ENCODE peak calls at places on chromosome 20, in five cellular contexts. One of them, this sample, is unnamed. For H3K27me3, the result is how much of the 10 kb centered on the place peaks cover.

GRCh38 chr20:18692453-18692852 is 104.6 kb downstream of the DTD1 start:
- DNase-seq in left ventricle myocardium inferior: no peak
- DNase-seq in upper lobe of left lung: no peak
- DNase-seq in effector memory CD4-positive, alpha-beta T cell: no peak
- DNase-seq in tibial artery: no peak
- DNase-seq in this sample: no peak

GRCh38 chr20:14214046-14214445 is 123.4 kb downstream of the FLRT3 start:
- DNase-seq in tibial artery: no peak
- DNase-seq in upper lobe of left lung: no peak
- DNase-seq in left ventricle myocardium inferior: no peak
- DNase-seq in effector memory CD4-positive, alpha-beta T cell: no peak
- DNase-seq in this sample: no peak

GRCh38 chr20:5735845-5736530 is 14.2 kb upstream of the SHLD1 start:
- DNase-seq in left ventricle myocardium inferior: no peak
- DNase-seq in effector memory CD4-positive, alpha-beta T cell: no peak
- DNase-seq in tibial artery: no peak
- DNase-seq in upper lobe of left lung: no peak
- DNase-seq in this sample: no peak

GRCh38 chr20:56411759-56412472 is at the start of gene CASS4:
- DNase-seq in upper lobe of left lung: peak
- DNase-seq in left ventricle myocardium inferior: no peak
- DNase-seq in effector memory CD4-positive, alpha-beta T cell: no peak
- DNase-seq in tibial artery: no peak
- DNase-seq in this sample: no peak

GRCh38 chr20:37257993-37258392 is 3.6 kb downstream of the GHRH start:
- DNase-seq in effector memory CD4-positive, alpha-beta T cell: no peak
- DNase-seq in left ventricle myocardium inferior: no peak
- DNase-seq in upper lobe of left lung: no peak
- DNase-seq in tibial artery: no peak
- DNase-seq in this sample: no peak

GRCh38 chr20:12159266-12159665 is 241.6 kb downstream of the BTBD3 start:
- DNase-seq in tibial artery: no peak
- DNase-seq in upper lobe of left lung: no peak
- DNase-seq in left ventricle myocardium inferior: no peak
- DNase-seq in effector memory CD4-positive, alpha-beta T cell: no peak
- DNase-seq in this sample: no peak

GRCh38 chr20:13535627-13536026 is 103.1 kb downstream of the TASP1 start:
- DNase-seq in upper lobe of left lung: no peak
- DNase-seq in tibial artery: no peak
- DNase-seq in left ventricle myocardium inferior: no peak
- DNase-seq in effector memory CD4-positive, alpha-beta T cell: no peak
- DNase-seq in this sample: no peak

GRCh38 chr20:35842361-35842760 is 70.5 kb downstream of the PHF20 start:
- DNase-seq in upper lobe of left lung: no peak
- DNase-seq in left ventricle myocardium inferior: no peak
- DNase-seq in tibial artery: no peak
- DNase-seq in effector memory CD4-positive, alpha-beta T cell: no peak
- DNase-seq in this sample: no peak

GRCh38 chr20:53413188-53413631 is 180.4 kb downstream of the ZNF217 start:
- DNase-seq in left ventricle myocardium inferior: no peak
- DNase-seq in tibial artery: no peak
- DNase-seq in effector memory CD4-positive, alpha-beta T cell: peak
- DNase-seq in upper lobe of left lung: peak
- DNase-seq in this sample: peak

GRCh38 chr20:22663528-22664025 is 79.2 kb upstream of the FOXA2 start:
- DNase-seq in tibial artery: no peak
- DNase-seq in left ventricle myocardium inferior: no peak
- DNase-seq in effector memory CD4-positive, alpha-beta T cell: no peak
- DNase-seq in upper lobe of left lung: no peak
- DNase-seq in this sample: peak

GRCh38 chr20:36399147-36399968 is 93.2 kb downstream of the DLGAP4 start:
- DNase-seq in upper lobe of left lung: no peak
- DNase-seq in effector memory CD4-positive, alpha-beta T cell: no peak
- DNase-seq in tibial artery: no peak
- DNase-seq in left ventricle myocardium inferior: no peak
- DNase-seq in this sample: peak

GRCh38 chr20:53751394-53752368 is 158.0 kb upstream of the ZNF217 start:
- DNase-seq in tibial artery: no peak
- DNase-seq in left ventricle myocardium inferior: no peak
- DNase-seq in upper lobe of left lung: peak
- DNase-seq in effector memory CD4-positive, alpha-beta T cell: no peak
- DNase-seq in this sample: no peak

DNA sequence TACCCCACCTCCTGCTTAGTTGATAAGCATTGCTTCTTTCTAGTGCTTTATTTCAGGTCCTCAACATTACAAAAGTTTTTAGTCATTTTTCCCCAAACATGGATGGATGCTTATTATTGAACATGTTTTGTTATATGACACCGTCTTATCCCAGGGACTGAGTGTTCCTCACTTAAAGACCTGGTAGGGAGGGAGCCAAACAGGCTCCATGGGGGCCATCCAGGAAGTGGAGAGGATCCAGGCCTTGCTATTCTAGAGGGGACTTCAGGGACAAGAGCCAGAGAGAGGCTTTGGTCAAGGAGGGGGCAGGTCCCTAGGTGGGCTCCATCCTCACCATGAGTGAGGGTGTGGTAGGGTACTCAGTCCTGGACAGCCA is 7.4 kb downstream of the SLC32A1 start:
- DNase-seq in effector memory CD4-positive, alpha-beta T cell: no peak
- DNase-seq in upper lobe of left lung: no peak
- DNase-seq in left ventricle myocardium inferior: no peak
- DNase-seq in tibial artery: no peak
- DNase-seq in this sample: no peak
- H3K27me3 ChIP-seq in effector memory CD4-positive, alpha-beta T cell: half or more
- H3K27me3 ChIP-seq in upper lobe of left lung: under half
- H3K27me3 ChIP-seq in left ventricle myocardium inferior: half or more
- H3K27me3 ChIP-seq in tibial artery: half or more
- H3K27me3 ChIP-seq in this sample: under half

DNA sequence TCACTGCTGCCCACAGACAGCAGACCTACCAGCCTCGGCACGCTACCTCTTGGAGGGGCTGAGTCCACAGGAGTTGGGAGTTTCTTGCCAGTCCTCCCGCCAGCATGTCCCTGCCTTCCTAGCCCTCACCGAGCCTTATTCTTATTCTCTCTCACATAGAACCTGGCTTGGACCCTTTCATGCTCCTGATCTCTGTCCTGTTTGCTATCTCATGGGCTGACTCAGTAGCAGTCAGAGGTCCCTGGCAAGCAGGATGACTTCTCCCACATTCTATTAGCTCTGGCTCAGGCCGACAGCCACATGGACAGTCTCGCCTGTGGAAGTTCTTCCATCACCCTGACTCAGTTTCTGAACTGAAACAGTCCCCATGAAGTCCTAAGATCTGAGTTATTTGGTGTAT is 313.2 kb upstream of the RNF24 start:
- DNase-seq in tibial artery: no peak
- DNase-seq in left ventricle myocardium inferior: no peak
- DNase-seq in upper lobe of left lung: no peak
- DNase-seq in effector memory CD4-positive, alpha-beta T cell: no peak
- DNase-seq in this sample: no peak
- H3K27ac ChIP-seq in tibial artery: no peak
- H3K27ac ChIP-seq in left ventricle myocardium inferior: no peak
- H3K27ac ChIP-seq in upper lobe of left lung: no peak
- H3K27ac ChIP-seq in effector memory CD4-positive, alpha-beta T cell: no peak
- H3K27ac ChIP-seq in this sample: no peak

DNA sequence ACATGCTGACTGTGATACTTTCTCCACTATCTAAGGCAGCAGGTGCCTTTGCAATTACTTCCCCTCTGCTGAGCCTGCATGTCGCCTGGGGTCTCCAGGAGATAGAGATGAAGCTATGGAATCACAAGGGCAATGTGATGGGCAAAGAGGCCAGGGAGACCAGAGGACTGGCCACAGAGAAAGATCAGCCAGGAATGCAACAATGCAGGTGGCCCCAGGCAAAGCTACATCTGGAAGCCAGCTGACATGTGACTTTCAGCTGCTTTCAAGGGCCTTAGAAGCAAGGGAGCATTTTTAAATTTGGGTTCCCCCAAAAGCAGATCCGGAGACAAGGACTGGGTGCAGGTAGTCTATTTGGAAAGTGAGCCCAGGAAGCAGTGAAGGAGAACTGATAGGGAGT is 107.9 kb upstream of the SRSF6 start:
- DNase-seq in tibial artery: no peak
- DNase-seq in upper lobe of left lung: no peak
- DNase-seq in left ventricle myocardium inferior: no peak
- DNase-seq in effector memory CD4-positive, alpha-beta T cell: no peak
- DNase-seq in this sample: no peak
- H3K27me3 ChIP-seq in tibial artery: under half
- H3K27me3 ChIP-seq in upper lobe of left lung: under half
- H3K27me3 ChIP-seq in left ventricle myocardium inferior: half or more
- H3K27me3 ChIP-seq in effector memory CD4-positive, alpha-beta T cell: under half
- H3K27me3 ChIP-seq in this sample: under half

DNA sequence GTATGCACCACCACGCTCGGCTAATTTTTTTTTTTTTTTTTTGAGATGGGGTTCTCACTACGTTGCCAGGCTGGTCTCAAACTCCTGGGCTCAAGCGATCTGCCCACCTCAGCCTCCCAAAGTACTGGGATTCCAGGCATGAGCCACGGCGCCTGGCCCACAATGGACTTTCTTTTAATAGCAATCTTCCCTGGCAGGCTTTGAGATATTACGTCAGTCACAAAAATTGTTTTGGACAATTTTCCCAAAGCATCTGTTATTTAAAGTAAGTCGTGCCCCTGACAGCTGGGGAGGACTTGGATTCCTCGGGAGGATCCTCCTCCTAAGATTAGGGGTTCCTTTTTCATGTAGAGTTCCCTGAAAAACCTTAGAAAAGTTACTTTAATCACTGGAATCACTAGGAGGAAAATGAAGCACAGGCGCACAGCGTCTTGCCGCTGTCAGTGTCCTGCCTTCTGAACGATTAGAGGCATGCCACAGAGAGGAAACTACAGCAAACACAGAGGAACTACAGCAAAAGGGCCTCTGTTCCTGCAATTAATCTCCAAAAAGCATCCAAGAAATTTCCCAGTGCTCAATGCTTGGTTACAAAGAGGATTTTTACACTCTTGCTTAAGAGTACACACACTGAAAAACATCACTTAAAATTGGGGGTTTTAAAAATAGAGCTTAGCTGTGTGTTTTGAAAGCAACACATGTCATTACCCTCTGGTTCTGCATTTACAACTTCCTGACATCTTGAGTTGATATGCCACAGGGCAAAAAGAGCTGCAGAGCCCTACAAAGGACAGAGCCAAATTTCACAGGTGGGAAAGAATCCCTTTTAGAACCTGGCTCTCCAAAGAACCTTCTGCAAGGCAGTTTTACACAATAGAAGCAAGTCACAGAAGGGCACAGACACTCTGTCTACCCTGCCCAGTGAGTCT is 4.5 kb downstream of the ACSS1 start:
- DNase-seq in tibial artery: peak
- DNase-seq in upper lobe of left lung: peak
- DNase-seq in left ventricle myocardium inferior: peak
- DNase-seq in effector memory CD4-positive, alpha-beta T cell: no peak
- DNase-seq in this sample: no peak
- H3K27ac ChIP-seq in tibial artery: peak
- H3K27ac ChIP-seq in upper lobe of left lung: peak
- H3K27ac ChIP-seq in left ventricle myocardium inferior: peak
- H3K27ac ChIP-seq in effector memory CD4-positive, alpha-beta T cell: no peak
- H3K27ac ChIP-seq in this sample: no peak

GRCh38 chr20:21503345-21503744 is 10.5 kb downstream of the NKX2-2 start:
- DNase-seq in left ventricle myocardium inferior: no peak
- DNase-seq in upper lobe of left lung: no peak
- DNase-seq in tibial artery: no peak
- DNase-seq in effector memory CD4-positive, alpha-beta T cell: no peak
- DNase-seq in this sample: no peak
- H3K27me3 ChIP-seq in left ventricle myocardium inferior: half or more
- H3K27me3 ChIP-seq in upper lobe of left lung: under half
- H3K27me3 ChIP-seq in tibial artery: half or more
- H3K27me3 ChIP-seq in effector memory CD4-positive, alpha-beta T cell: under half
- H3K27me3 ChIP-seq in this sample: under half

DNA sequence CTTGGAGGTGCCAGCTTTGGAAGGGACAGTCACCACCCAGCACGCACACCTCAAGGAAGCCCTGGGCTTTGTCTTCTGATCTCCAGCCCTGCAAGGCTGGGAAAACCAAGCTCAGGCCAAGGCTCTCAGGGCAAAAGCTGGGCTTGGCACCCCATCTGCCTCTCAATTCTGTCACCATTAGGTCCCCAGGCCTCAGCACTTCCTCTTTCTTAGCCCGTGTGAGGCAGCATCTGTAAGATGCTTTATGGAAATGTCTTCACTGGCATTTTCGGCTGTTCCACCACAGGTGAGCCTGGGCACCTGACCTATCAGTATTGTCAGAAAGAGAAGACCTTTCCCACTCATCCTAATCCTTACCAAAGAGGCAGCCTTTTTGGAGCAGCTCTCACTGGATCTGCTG is 24.6 kb downstream of the GMEB2 start:
- DNase-seq in tibial artery: no peak
- DNase-seq in effector memory CD4-positive, alpha-beta T cell: no peak
- DNase-seq in upper lobe of left lung: no peak
- DNase-seq in left ventricle myocardium inferior: no peak
- DNase-seq in this sample: no peak
- H3K27ac ChIP-seq in tibial artery: no peak
- H3K27ac ChIP-seq in effector memory CD4-positive, alpha-beta T cell: no peak
- H3K27ac ChIP-seq in upper lobe of left lung: no peak
- H3K27ac ChIP-seq in left ventricle myocardium inferior: no peak
- H3K27ac ChIP-seq in this sample: no peak

GRCh38 chr20:61634376-61634775 is 382.3 kb downstream of the CDH4 start:
- DNase-seq in left ventricle myocardium inferior: no peak
- DNase-seq in upper lobe of left lung: no peak
- DNase-seq in effector memory CD4-positive, alpha-beta T cell: no peak
- DNase-seq in tibial artery: no peak
- DNase-seq in this sample: no peak
- H3K27me3 ChIP-seq in left ventricle myocardium inferior: half or more
- H3K27me3 ChIP-seq in upper lobe of left lung: under half
- H3K27me3 ChIP-seq in effector memory CD4-positive, alpha-beta T cell: under half
- H3K27me3 ChIP-seq in tibial artery: under half
- H3K27me3 ChIP-seq in this sample: under half